ENCODE peak calls at places on chromosome 10, in four cellular contexts. N is HCT116, A is HepG2, X is K562. E is an unnamed sample.

GRCh38 chr10:79344502-79345195 is 2.6 kb upstream of the PPIF start:
- DNase-seq in N (no peak), A (no peak), X (no peak), E (no peak)

GRCh38 chr10:126519188-126519587 is 130.9 kb upstream of the ADAM12 start:
- DNase-seq in N (no peak), A (no peak), X (no peak), E (no peak)

GRCh38 chr10:69088801-69089501 is 1.0 kb downstream of the SRGN start:
- DNase-seq in N (no peak), A (no peak), X (peak), E (no peak)

GRCh38 chr10:16987129-16987670 is 142.4 kb downstream of the CUBN start:
- DNase-seq in N (no peak), A (no peak), X (no peak), E (no peak)

GRCh38 chr10:28179490-28180099 is 123.3 kb downstream of the MPP7 start:
- DNase-seq in N (peak), A (peak), X (peak), E (peak)

GRCh38 chr10:108696792-108697477 is 1226.4 kb downstream of the XPNPEP1 start:
- DNase-seq in N (no peak), A (no peak), X (no peak), E (no peak)

GRCh38 chr10:74502963-74503608 is 323.3 kb upstream of the KAT6B start:
- DNase-seq in N (peak), A (peak), X (no peak), E (no peak)

GRCh38 chr10:24385776-24386175 is 176.8 kb downstream of the KIAA1217 start:
- DNase-seq in N (no peak), A (no peak), X (no peak), E (no peak)

GRCh38 chr10:126841341-126841902 is 63.8 kb upstream of the DOCK1 start:
- DNase-seq in N (no peak), A (no peak), X (no peak), E (no peak)

GRCh38 chr10:126407831-126408230 is 19.6 kb upstream of the ADAM12 start:
- DNase-seq in N (no peak), A (no peak), X (no peak), E (no peak)

GRCh38 chr10:93826355-93826754 is 67.4 kb upstream of the SLC35G1 start:
- DNase-seq in N (no peak), A (no peak), X (no peak), E (no peak)

GRCh38 chr10:96044686-96045085 is 1.3 kb downstream of the CCNJ start:
- DNase-seq in N (no peak), A (peak), X (no peak), E (no peak)

GRCh38 chr10:33183658-33184057 is 150.8 kb downstream of the NRP1 start:
- DNase-seq in N (no peak), A (no peak), X (no peak), E (no peak)

GRCh38 chr10:71587941-71588573 is 131.5 kb downstream of the C10orf105 start:
- DNase-seq in N (no peak), A (no peak), X (no peak), E (no peak)

GRCh38 chr10:21130108-21130507 is 233.0 kb upstream of the NEBL start:
- DNase-seq in N (no peak), A (no peak), X (peak), E (no peak)

GRCh38 chr10:44939691-44940401 is 19.8 kb upstream of the RASSF4 start:
- DNase-seq in N (no peak), A (peak), X (no peak), E (no peak)

GRCh38 chr10:38043516-38043915 is 33.0 kb downstream of the ZNF33A start:
- DNase-seq in N (no peak), A (no peak), X (no peak), E (no peak)

GRCh38 chr10:48406204-48406603 is 99.7 kb downstream of the MAPK8 start:
- DNase-seq in N (peak), A (no peak), X (peak), E (no peak)

GRCh38 chr10:125977206-125977605 is 80.8 kb downstream of the FANK1 start:
- DNase-seq in N (peak), A (no peak), X (no peak), E (no peak)

GRCh38 chr10:84177541-84178386 is 4.2 kb downstream of the GPR15LG start:
- DNase-seq in N (no peak), A (no peak), X (no peak), E (no peak)

GRCh38 chr10:86264481-86265231 is 101.9 kb downstream of the GRID1 start:
- DNase-seq in N (no peak), A (no peak), X (no peak), E (peak)

GRCh38 chr10:50361946-50362345 is 110.6 kb upstream of the ASAH2 start:
- DNase-seq in N (no peak), A (no peak), X (no peak), E (no peak)

GRCh38 chr10:34187201-34187600 is 627.9 kb downstream of the PARD3 start:
- DNase-seq in N (no peak), A (no peak), X (no peak), E (no peak)

GRCh38 chr10:86968271-86968993 is at the start of gene ADIRF:
- DNase-seq in N (peak), A (no peak), X (no peak), E (no peak)

GRCh38 chr10:88540355-88540754 is 42.8 kb downstream of the RNLS start:
- DNase-seq in N (no peak), A (no peak), X (no peak), E (no peak)

GRCh38 chr10:6700066-6700465 is 120.0 kb upstream of the PRKCQ start:
- DNase-seq in N (no peak), A (no peak), X (no peak), E (no peak)

GRCh38 chr10:60042262-60042661 is 135.9 kb upstream of the CCDC6 start:
- DNase-seq in N (no peak), A (no peak), X (no peak), E (no peak)

GRCh38 chr10:70891636-70892035 is 3.3 kb upstream of the PCBD1 start:
- DNase-seq in N (no peak), A (no peak), X (no peak), E (no peak)

GRCh38 chr10:104049497-104050250 is 36.0 kb downstream of the COL17A1 start:
- DNase-seq in N (peak), A (no peak), X (no peak), E (no peak)

GRCh38 chr10:94194256-94194655 is 168.5 kb downstream of the NOC3L start:
- DNase-seq in N (no peak), A (no peak), X (no peak), E (no peak)

GRCh38 chr10:30847199-30847598 is 184.5 kb downstream of the ZNF438 start:
- DNase-seq in N (no peak), A (no peak), X (no peak), E (no peak)

GRCh38 chr10:51257511-51258248 is 183.4 kb downstream of the PRKG1 start:
- DNase-seq in N (no peak), A (no peak), X (no peak), E (no peak)

GRCh38 chr10:64501807-64502206 is 980.6 kb downstream of the REEP3 start:
- DNase-seq in N (no peak), A (no peak), X (no peak), E (no peak)
- TF ChIP-seq ELF1 in N (no peak), A (no peak), X (no peak), E (no peak)

DNA sequence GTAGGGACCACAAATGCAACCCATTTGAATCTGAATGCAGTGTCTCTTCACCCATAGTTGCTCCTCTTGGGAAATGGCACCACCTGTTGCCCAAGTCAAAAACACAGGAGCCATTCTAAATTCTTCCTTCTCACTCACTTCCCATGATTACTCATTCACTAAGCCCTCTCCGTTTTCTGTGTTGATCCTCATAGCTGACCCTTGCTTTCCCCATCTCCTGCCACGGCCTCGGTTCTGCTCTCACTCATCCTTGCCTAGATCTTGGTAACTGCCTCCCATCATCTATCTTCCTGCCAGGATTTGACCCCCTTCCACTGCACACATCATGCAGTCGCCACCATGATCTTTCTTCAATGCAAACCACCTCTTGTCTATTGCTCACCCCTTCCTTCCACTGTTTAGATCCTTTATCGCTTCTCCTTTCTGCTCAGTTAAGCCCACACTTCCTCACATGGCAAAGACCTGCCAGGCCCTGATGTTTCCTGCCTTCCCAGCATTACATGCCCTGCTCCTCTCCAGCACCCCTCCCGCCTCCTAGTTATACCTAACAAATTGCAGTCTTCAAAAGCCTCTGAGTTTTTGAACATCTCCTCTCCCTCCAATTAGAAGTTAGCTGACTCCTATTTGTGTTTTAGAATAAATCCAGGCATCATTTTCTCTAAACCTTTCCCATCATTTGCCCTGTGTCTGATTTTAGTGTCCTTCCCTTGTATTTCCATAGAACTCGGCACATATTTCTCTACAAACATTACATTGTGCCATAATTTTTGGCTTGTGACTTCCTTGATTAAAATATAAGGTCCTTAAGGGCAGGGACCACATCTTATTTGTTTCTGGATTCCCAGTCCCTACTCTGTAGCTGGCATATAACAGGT is 19.2 kb upstream of the CPN1 start:
- DNase-seq in N (peak), A (peak), X (no peak), E (no peak)
- TF ChIP-seq ELF1 in N (no peak), A (no peak), X (no peak), E (no peak)

GRCh38 chr10:26489081-26489480 is 50.9 kb downstream of the APBB1IP start:
- DNase-seq in N (no peak), A (no peak), X (no peak), E (no peak)

GRCh38 chr10:26485150-26485941 is 47.2 kb downstream of the APBB1IP start:
- DNase-seq in N (no peak), A (no peak), X (no peak), E (no peak)

GRCh38 chr10:26486304-26486703 is 48.2 kb downstream of the APBB1IP start:
- DNase-seq in N (no peak), A (no peak), X (no peak), E (no peak)

GRCh38 chr10:26488344-26488743 is 50.2 kb downstream of the APBB1IP start:
- DNase-seq in N (no peak), A (no peak), X (no peak), E (no peak)

GRCh38 chr10:26486985-26487850 is 49.1 kb downstream of the APBB1IP start:
- DNase-seq in N (peak), A (peak), X (no peak), E (no peak)
- TF ChIP-seq ELF1 in N (no peak), A (no peak), X (no peak), E (no peak)

GRCh38 chr10:131213651-131214505 is 97.6 kb downstream of the TCERG1L start:
- DNase-seq in N (no peak), A (no peak), X (no peak), E (no peak)
- TF ChIP-seq ELF1 in N (no peak), A (no peak), X (no peak), E (no peak)

GRCh38 chr10:82888809-82889455 is 1013.9 kb downstream of the NRG3 start:
- DNase-seq in N (no peak), A (no peak), X (no peak), E (no peak)

GRCh38 chr10:82890573-82890972 is 1015.6 kb downstream of the NRG3 start:
- DNase-seq in N (no peak), A (no peak), X (no peak), E (no peak)

GRCh38 chr10:82887488-82887887 is 1012.5 kb downstream of the NRG3 start:
- DNase-seq in N (no peak), A (no peak), X (no peak), E (no peak)

GRCh38 chr10:82889703-82890102 is 1014.7 kb downstream of the NRG3 start:
- DNase-seq in N (no peak), A (no peak), X (no peak), E (no peak)
- TF ChIP-seq ELF1 in N (no peak), A (no peak), X (no peak), E (no peak)

GRCh38 chr10:58842860-58843376 is 330.2 kb downstream of the BICC1 start:
- DNase-seq in N (no peak), A (no peak), X (no peak), E (no peak)
- TF ChIP-seq ELF1 in N (no peak), A (no peak), X (no peak), E (no peak)

E was measured in SK-N-SH.